ENCODE peak calls at places on chromosomes 3 and 15, in seven cellular contexts. C, G, Y, A, O, S and D are unnamed samples. For H3K4me1, the result is how much of the 10 kb centered on the place peaks cover.

GRCh38 chr3:87958289-87958688 is 100.5 kb downstream of the CGGBP1 start:
- DNase-seq in C (no peak), G (no peak), Y (no peak), A (no peak), O (no peak), S (no peak), D (no peak)

GRCh38 chr3:156674911-156675743 is 737 bp downstream of the TIPARP start:
- DNase-seq in C (peak), G (no peak), Y (peak), A (peak), O (peak), S (peak), D (peak)

GRCh38 chr15:74489518-74490338 is 28.8 kb upstream of the UBL7 start:
- DNase-seq in C (peak), G (no peak), Y (peak), A (peak), O (peak), S (peak), D (peak)

GRCh38 chr3:4778119-4778518 is 201.1 kb upstream of the BHLHE40 start:
- DNase-seq in C (no peak), G (no peak), Y (no peak), A (no peak), O (no peak), S (no peak), D (no peak)

GRCh38 chr3:48552111-48552911 is 4.3 kb downstream of the PFKFB4 start:
- DNase-seq in C (no peak), G (no peak), Y (peak), A (no peak), O (no peak), S (peak), D (peak)

GRCh38 chr3:37086918-37087317 is 87.5 kb downstream of the LRRFIP2 start:
- DNase-seq in C (no peak), G (no peak), Y (no peak), A (no peak), O (no peak), S (no peak), D (no peak)

GRCh38 chr15:54810496-54810895 is 386.2 kb downstream of the RSL24D1 start:
- DNase-seq in C (no peak), G (no peak), Y (no peak), A (no peak), O (no peak), S (no peak), D (no peak)

GRCh38 chr3:79246875-79247274 is 520.9 kb downstream of the ROBO1 start:
- DNase-seq in C (no peak), G (no peak), Y (no peak), A (no peak), O (no peak), S (no peak), D (no peak)

GRCh38 chr15:63044645-63045437 is 2.3 kb downstream of the TPM1 start:
- DNase-seq in C (no peak), G (no peak), Y (no peak), A (no peak), O (peak), S (no peak), D (no peak)

GRCh38 chr3:15405448-15406050 is 21.8 kb downstream of the METTL6 start:
- DNase-seq in C (no peak), G (no peak), Y (no peak), A (peak), O (no peak), S (peak), D (no peak)

GRCh38 chr3:104582092-104582491 is 784.6 kb upstream of the ALCAM start:
- DNase-seq in C (no peak), G (no peak), Y (no peak), A (no peak), O (no peak), S (no peak), D (no peak)

GRCh38 chr3:87333393-87333892 is 57.1 kb upstream of the POU1F1 start:
- DNase-seq in C (no peak), G (no peak), Y (no peak), A (no peak), O (no peak), S (peak), D (peak)

GRCh38 chr3:131004603-131005002 is 22.0 kb downstream of the ASTE1 start:
- DNase-seq in C (no peak), G (no peak), Y (no peak), A (no peak), O (no peak), S (no peak), D (no peak)

GRCh38 chr3:47978386-47978785 is 37.8 kb downstream of the MAP4 start:
- DNase-seq in C (no peak), G (no peak), Y (no peak), A (no peak), O (no peak), S (no peak), D (no peak)

GRCh38 chr3:124282751-124283643 is 291.1 kb upstream of the ROPN1 start:
- DNase-seq in C (no peak), G (peak), Y (no peak), A (no peak), O (no peak), S (peak), D (peak)

GRCh38 chr3:196872316-196872715 is 4.6 kb downstream of the SENP5 start:
- DNase-seq in C (no peak), G (no peak), Y (no peak), A (no peak), O (no peak), S (no peak), D (no peak)

GRCh38 chr15:86221119-86221518 is 141.4 kb downstream of the AGBL1 start:
- DNase-seq in C (no peak), G (no peak), Y (no peak), A (no peak), O (no peak), S (no peak), D (no peak)

GRCh38 chr3:105867690-105868449 is 942 bp downstream of the CBLB start:
- DNase-seq in C (no peak), G (no peak), Y (no peak), A (no peak), O (no peak), S (no peak), D (no peak)

GRCh38 chr3:103167850-103168249 is 733.0 kb downstream of the ZPLD1 start:
- DNase-seq in C (no peak), G (no peak), Y (no peak), A (no peak), O (no peak), S (no peak), D (no peak)

GRCh38 chr3:136296960-136297359 is 46.8 kb downstream of the PCCB start:
- DNase-seq in C (no peak), G (no peak), Y (no peak), A (no peak), O (no peak), S (no peak), D (no peak)

GRCh38 chr15:41487802-41488201 is 5.9 kb upstream of the ITPKA start:
- DNase-seq in C (no peak), G (no peak), Y (no peak), A (no peak), O (no peak), S (no peak), D (no peak)

GRCh38 chr15:65258863-65259262 is 27.8 kb downstream of the PARP16 start:
- DNase-seq in C (no peak), G (no peak), Y (no peak), A (no peak), O (no peak), S (peak), D (no peak)

DNA sequence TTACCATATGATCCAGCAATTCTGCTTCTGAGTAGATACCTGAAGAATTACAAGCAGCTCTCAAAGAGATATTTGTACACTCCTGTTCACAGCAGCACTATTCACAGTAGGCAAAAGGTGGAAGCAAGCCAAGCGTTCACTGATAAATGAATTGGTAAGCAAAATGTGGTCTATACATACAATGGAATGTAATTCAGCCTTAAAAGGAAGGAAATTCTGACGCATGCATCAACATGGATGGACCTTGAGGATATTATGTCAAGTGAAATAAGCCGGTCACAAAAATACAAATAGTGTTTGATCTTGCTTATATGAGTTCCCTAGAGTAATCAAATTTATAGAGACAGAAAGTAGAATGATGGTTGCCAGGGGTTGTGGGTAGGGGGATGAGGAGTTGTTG is 26.6 kb downstream of the SLC6A1 start:
- DNase-seq in C (no peak), G (no peak), Y (no peak), A (no peak), O (no peak), S (no peak), D (no peak)
- H3K4me1 ChIP-seq in C (under half), G (under half), Y (under half), A (under half), O (under half), S (under half), D (under half)

GRCh38 chr15:67885848-67886247 is 46.0 kb upstream of the RNU6-1 start:
- DNase-seq in C (no peak), G (no peak), Y (no peak), A (no peak), O (no peak), S (no peak), D (no peak)

GRCh38 chr15:67883228-67883773 is 43.5 kb upstream of the RNU6-1 start:
- DNase-seq in C (no peak), G (peak), Y (no peak), A (no peak), O (no peak), S (no peak), D (no peak)

GRCh38 chr15:67884009-67884408 is 44.2 kb upstream of the RNU6-1 start:
- DNase-seq in C (no peak), G (no peak), Y (no peak), A (no peak), O (no peak), S (no peak), D (no peak)

GRCh38 chr15:67882487-67883227 is 42.8 kb upstream of the RNU6-1 start:
- DNase-seq in C (no peak), G (peak), Y (no peak), A (peak), O (no peak), S (no peak), D (no peak)

DNA sequence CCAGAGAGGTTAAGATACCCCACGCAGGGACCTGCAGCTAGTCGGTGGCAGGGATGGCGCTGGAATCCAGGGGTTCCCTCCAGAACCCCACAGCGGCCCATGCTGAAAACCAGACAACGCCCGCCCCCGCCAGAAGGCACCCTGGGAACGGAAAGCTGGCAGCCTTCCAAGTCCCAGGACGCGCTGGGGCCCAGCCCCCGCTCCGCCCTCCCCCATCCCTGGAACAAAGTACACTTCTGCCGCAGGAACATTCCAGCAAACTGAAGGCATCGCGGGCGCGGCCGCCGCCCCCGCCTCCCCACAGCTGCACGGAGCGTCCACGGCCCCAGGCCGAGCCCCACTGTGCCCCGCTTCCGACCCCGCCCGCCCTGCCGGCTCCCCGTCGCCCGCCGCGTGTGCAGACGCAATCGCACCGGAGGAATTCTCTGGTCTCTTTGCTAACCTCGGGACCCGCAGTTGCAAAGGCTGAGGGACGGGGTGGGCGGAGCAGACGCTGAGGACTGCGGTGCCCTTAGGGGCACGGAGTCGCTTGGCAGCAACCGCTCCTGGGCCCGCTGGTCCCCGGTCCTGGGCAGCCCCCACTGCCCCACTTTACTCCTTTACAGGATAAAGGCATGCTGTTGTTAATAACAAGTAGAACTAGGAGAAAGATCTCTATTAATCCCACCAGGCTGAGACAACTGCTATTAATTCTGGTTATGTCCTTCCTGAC is 44.8 kb upstream of the RNU6-1 start:
- DNase-seq in C (no peak), G (peak), Y (peak), A (no peak), O (peak), S (peak), D (peak)
- H3K4me3 ChIP-seq in C (peak), G (peak), Y (peak), A (peak), O (peak), S (no peak), D (peak)

DNA sequence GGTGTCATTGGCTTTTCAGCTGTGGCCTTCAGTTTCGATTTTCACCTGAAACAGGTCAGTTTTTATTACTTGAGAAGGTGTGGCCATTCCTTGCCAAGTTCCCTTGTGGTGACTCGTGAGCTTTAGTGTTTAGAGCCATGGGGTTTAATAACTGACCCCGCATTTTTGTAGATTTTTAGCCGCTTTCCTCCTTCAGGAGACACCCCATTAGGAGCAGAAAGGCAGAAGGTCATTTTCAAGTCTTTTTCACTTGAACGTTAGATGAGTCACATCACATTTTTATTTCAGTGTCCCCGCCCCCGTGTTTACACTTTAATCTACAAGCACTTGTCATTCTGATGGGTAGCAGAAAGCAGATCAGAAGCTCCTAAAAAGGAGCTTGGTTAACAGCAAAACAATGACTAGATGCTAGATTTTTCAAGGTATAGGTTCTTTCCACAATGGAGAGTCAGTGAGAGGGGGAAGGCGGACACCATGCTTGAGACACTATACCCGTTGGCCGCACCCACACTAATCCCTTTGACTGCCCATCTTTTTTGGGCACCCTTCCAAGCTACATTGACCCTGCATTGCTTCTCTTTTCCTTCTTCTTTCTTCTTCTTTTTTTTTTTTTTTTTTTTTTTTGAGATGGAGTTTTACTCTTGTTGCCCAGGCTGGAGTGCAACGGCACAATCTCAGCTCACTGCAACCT is 132.7 kb downstream of the GHSR start:
- DNase-seq in C (no peak), G (no peak), Y (no peak), A (no peak), O (peak), S (peak), D (no peak)
- H3K27ac ChIP-seq in C (no peak), G (peak), Y (peak), A (no peak), O (peak), S (peak), D (no peak)

GRCh38 chr3:149581681-149582349 is 76.0 kb downstream of the WWTR1 start:
- DNase-seq in C (no peak), G (no peak), Y (no peak), A (no peak), O (peak), S (peak), D (peak)
- H3K4me1 ChIP-seq in C (under half), G (half or more), Y (half or more), A (under half), O (half or more), S (under half), D (under half)